ENCODE peak calls at places on chromosomes 7 and 10, in six cellular contexts. O, J, Q, W, G and I are unnamed samples.

GRCh38 chr10:64379898-64380297 is 858.7 kb downstream of the REEP3 start:
- DNase-seq in O (no peak), J (no peak), Q (no peak), W (no peak), G (no peak), I (no peak)

GRCh38 chr7:135239263-135239662 is 5.6 kb downstream of the STRA8 start:
- DNase-seq in O (no peak), J (no peak), Q (no peak), W (no peak), G (no peak), I (no peak)

GRCh38 chr10:98307916-98308315 is 39.9 kb upstream of the LOXL4 start:
- DNase-seq in O (peak), J (no peak), Q (no peak), W (no peak), G (no peak), I (no peak)

GRCh38 chr7:106018566-106019338 is 55.7 kb downstream of the CDHR3 start:
- DNase-seq in O (no peak), J (no peak), Q (no peak), W (peak), G (no peak), I (no peak)

GRCh38 chr10:93445097-93445960 is 36.8 kb downstream of the MYOF start:
- DNase-seq in O (peak), J (no peak), Q (peak), W (peak), G (peak), I (peak)

GRCh38 chr7:152565731-152566130 is 110.2 kb downstream of the XRCC2 start:
- DNase-seq in O (no peak), J (no peak), Q (no peak), W (peak), G (no peak), I (no peak)

GRCh38 chr7:30980194-30980593 is 16.4 kb downstream of the GHRHR start:
- DNase-seq in O (no peak), J (no peak), Q (peak), W (no peak), G (no peak), I (no peak)

GRCh38 chr7:122886357-122887081 is at the start of gene CADPS2:
- DNase-seq in O (peak), J (peak), Q (peak), W (peak), G (peak), I (peak)

GRCh38 chr7:33050425-33051318 is 11.9 kb downstream of the NT5C3A start:
- DNase-seq in O (peak), J (no peak), Q (no peak), W (no peak), G (no peak), I (no peak)